ENCODE peak calls at places on chromosome 14, in five cellular contexts. O is H9, S is T-helper 1 cell, Y is SJCRH30, A is HTR-8/SVneo. T is an unnamed sample.
A peak's percentile ranks its signal among the peaks of the same experiment; 100 is the strongest.

GRCh38 chr14:73833530-73834257 is 17.9 kb upstream of the PTGR2 start:
- DNase-seq in O (peak; percentile 47), S (no peak), Y (peak; percentile 70), A (peak; percentile 95), T (no peak)

GRCh38 chr14:23566782-23567185 is 807 bp downstream of the AP1G2 start:
- DNase-seq in O (no peak), S (no peak), Y (no peak), A (no peak), T (peak; percentile 32)

GRCh38 chr14:94575730-94576585 is 5.3 kb upstream of the SERPINA5 start:
- DNase-seq in O (no peak), S (no peak), Y (no peak), A (no peak), T (no peak)

GRCh38 chr14:70061108-70061507 is 127.6 kb downstream of the SLC8A3 start:
- DNase-seq in O (no peak), S (no peak), Y (no peak), A (no peak), T (no peak)

GRCh38 chr14:104423715-104424405 is 155.7 kb upstream of the C14orf180 start:
- DNase-seq in O (no peak), S (no peak), Y (no peak), A (no peak), T (no peak)

GRCh38 chr14:79021756-79022155 is 851.6 kb downstream of the NRXN3 start:
- DNase-seq in O (no peak), S (no peak), Y (peak; percentile 56), A (no peak), T (no peak)

GRCh38 chr14:90599748-90600507 is 203.1 kb downstream of the CALM1 start:
- DNase-seq in O (no peak), S (no peak), Y (no peak), A (no peak), T (no peak)

GRCh38 chr14:103755060-103755459 is 39.5 kb downstream of the ZFYVE21 start:
- DNase-seq in O (no peak), S (no peak), Y (no peak), A (no peak), T (no peak)

GRCh38 chr14:80212025-80212402 is 710 bp upstream of the DIO2 start:
- DNase-seq in O (no peak), S (no peak), Y (peak; percentile 32), A (no peak), T (peak; percentile 9)